ENCODE peak calls at places on chromosomes 2 and 18, in four cellular contexts. C is GM12865, J is cardiac fibroblast, X is fibroblast of villous mesenchyme. L is an unnamed sample.

GRCh38 chr2:11498543-11499034 is 32.6 kb upstream of the E2F6 start:
- DNase-seq in C (peak), J (no peak), X (no peak), L (no peak)

GRCh38 chr2:28750316-28751101 is 1.1 kb upstream of the PPP1CB start:
- DNase-seq in C (peak), J (peak), X (peak), L (peak)

GRCh38 chr18:70936160-70936559 is 647.3 kb downstream of the SOCS6 start:
- DNase-seq in C (no peak), J (no peak), X (no peak), L (no peak)

GRCh38 chr2:40041983-40042382 is 262.9 kb upstream of the THUMPD2 start:
- DNase-seq in C (no peak), J (peak), X (peak), L (no peak)

GRCh38 chr2:199596549-199596948 is 138.8 kb upstream of the SATB2 start:
- DNase-seq in C (peak), J (peak), X (peak), L (peak)

GRCh38 chr2:86050301-86050700 is 55.4 kb downstream of the POLR1A start:
- DNase-seq in C (no peak), J (no peak), X (no peak), L (no peak)

GRCh38 chr2:238896641-238897040 is 48.8 kb downstream of the TWIST2 start:
- DNase-seq in C (no peak), J (no peak), X (no peak), L (no peak)

GRCh38 chr2:190682168-190682567 is 33.3 kb downstream of the NAB1 start:
- DNase-seq in C (no peak), J (peak), X (peak), L (no peak)

GRCh38 chr2:141878016-141878415 is 252.8 kb downstream of the LRP1B start:
- DNase-seq in C (no peak), J (no peak), X (no peak), L (no peak)

GRCh38 chr2:173547493-173547892 is 192.8 kb downstream of the CDCA7 start:
- DNase-seq in C (peak), J (no peak), X (no peak), L (no peak)

GRCh38 chr18:13889661-13890060 is 25.7 kb downstream of the MC2R start:
- DNase-seq in C (no peak), J (peak), X (no peak), L (no peak)

GRCh38 chr2:218881744-218882462 is 1.3 kb downstream of the WNT10A start:
- DNase-seq in C (no peak), J (no peak), X (no peak), L (no peak)

GRCh38 chr2:218882463-218882821 is 1.8 kb downstream of the WNT10A start:
- DNase-seq in C (no peak), J (no peak), X (no peak), L (no peak)

GRCh38 chr2:218883491-218884490 is 3.1 kb downstream of the WNT10A start:
- DNase-seq in C (no peak), J (no peak), X (no peak), L (no peak)

GRCh38 chr2:218884519-218884918 is 3.9 kb downstream of the WNT10A start:
- DNase-seq in C (no peak), J (no peak), X (no peak), L (no peak)

DNA sequence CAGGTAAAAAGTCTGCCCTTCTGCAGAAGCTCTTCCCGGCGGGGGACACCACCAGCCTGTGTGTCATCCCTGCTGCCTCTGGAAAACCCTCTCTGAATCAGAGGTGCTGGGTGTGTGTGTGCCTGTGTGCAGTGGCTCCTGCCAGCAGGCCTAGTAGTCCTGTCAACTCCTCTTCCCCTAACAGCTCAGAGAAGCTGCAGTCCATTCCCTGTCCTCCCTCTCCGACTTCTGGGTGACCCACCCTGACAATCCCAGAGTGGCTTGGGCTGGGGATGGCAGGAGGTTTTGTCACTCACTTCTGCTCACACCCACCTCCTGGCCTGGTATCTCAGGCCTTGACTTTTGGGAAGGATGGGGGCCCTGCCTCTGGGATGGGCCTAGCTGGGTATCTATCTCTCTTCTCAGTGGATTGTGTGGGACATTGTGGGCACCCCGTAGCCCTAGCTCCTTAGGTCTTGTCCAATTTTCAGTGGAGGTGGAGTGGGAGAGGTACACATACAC is 2.3 kb downstream of the WNT10A start:
- DNase-seq in C (no peak), J (no peak), X (no peak), L (no peak)
- H3K4me3 ChIP-seq in C (peak), J (no peak), X (no peak), L (no peak)

GRCh38 chr2:138779451-138780440 is at the start of gene NXPH2:
- DNase-seq in C (no peak), J (peak), X (no peak), L (no peak)
- H3K4me3 ChIP-seq in C (no peak), J (no peak), X (no peak), L (no peak)

GRCh38 chr18:11657554-11657953 is 31.5 kb upstream of the GNAL start:
- DNase-seq in C (no peak), J (no peak), X (no peak), L (no peak)

GRCh38 chr18:11657152-11657551 is 31.9 kb upstream of the GNAL start:
- DNase-seq in C (no peak), J (no peak), X (no peak), L (no peak)

GRCh38 chr18:11654736-11655604 is 34.1 kb upstream of the GNAL start:
- DNase-seq in C (peak), J (peak), X (peak), L (peak)

GRCh38 chr18:11653521-11653920 is 35.5 kb upstream of the GNAL start:
- DNase-seq in C (no peak), J (no peak), X (no peak), L (no peak)

GRCh38 chr18:11655605-11655932 is 33.5 kb upstream of the GNAL start:
- DNase-seq in C (no peak), J (no peak), X (no peak), L (no peak)
- H3K4me3 ChIP-seq in C (no peak), J (no peak), X (no peak), L (no peak)

DNA sequence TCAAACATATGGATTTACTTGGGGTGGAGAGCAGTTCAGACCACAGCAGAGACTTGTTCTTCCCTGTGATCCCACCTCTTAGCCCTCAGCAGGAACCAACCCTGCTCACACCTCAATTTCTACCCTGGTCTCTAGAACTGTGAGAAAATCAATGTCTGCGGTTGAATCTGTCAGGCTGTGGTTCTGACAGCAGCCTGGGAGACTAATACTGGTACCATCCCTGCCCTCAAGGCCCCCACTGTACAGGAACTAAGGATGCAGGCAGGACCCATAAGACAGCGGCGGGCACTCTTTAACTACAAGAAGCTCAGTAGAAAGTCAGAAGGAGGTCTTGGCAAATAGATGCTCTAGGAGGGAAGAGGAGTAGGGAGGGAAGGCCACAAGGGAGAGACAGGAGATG is 324.1 kb upstream of the ID2 start:
- DNase-seq in C (peak), J (no peak), X (no peak), L (no peak)
- H3K4me3 ChIP-seq in C (no peak), J (no peak), X (no peak), L (no peak)

GRCh38 chr2:180061085-180061484 is 54.0 kb upstream of the CWC22 start:
- DNase-seq in C (no peak), J (no peak), X (no peak), L (no peak)

GRCh38 chr2:180058993-180059392 is 51.9 kb upstream of the CWC22 start:
- DNase-seq in C (no peak), J (no peak), X (no peak), L (no peak)

GRCh38 chr2:180062178-180062577 is 55.1 kb upstream of the CWC22 start:
- DNase-seq in C (no peak), J (no peak), X (no peak), L (no peak)

GRCh38 chr2:180057706-180058412 is 50.8 kb upstream of the CWC22 start:
- DNase-seq in C (no peak), J (no peak), X (no peak), L (no peak)

DNA sequence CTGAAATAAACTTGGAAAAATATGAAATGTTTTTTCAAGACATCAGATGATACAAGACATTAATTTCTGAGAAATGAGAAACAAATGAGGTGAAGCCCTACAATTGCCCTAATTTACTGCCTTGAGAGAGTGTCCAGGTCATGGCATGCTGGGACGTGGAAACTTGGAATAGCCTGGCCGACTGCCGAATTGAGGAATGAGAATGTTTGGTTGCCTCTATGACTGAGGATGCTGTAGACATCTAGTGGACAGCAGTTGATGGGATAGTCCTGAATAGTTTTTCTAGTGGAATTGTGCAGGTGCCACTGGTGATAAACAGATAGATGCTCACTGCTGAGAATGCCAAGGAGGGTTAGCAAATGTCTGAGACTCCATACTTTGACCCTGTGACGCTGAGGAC is 56.4 kb upstream of the CWC22 start:
- DNase-seq in C (no peak), J (no peak), X (no peak), L (no peak)
- H3K4me3 ChIP-seq in C (no peak), J (no peak), X (no peak), L (no peak)

GRCh38 chr2:31236433-31237205 is 2.7 kb downstream of the EHD3 start:
- DNase-seq in C (no peak), J (no peak), X (no peak), L (no peak)

GRCh38 chr2:31233741-31234689 is at the start of gene EHD3:
- DNase-seq in C (peak), J (peak), X (peak), L (peak)

GRCh38 chr2:31235504-31235902 is 1.6 kb downstream of the EHD3 start:
- DNase-seq in C (no peak), J (peak), X (peak), L (no peak)

GRCh38 chr2:31233216-31233615 is 736 bp upstream of the EHD3 start:
- DNase-seq in C (no peak), J (peak), X (no peak), L (no peak)

GRCh38 chr2:31234690-31235503 is 945 bp downstream of the EHD3 start:
- DNase-seq in C (no peak), J (no peak), X (no peak), L (no peak)
- H3K4me3 ChIP-seq in C (no peak), J (peak), X (peak), L (no peak)

DNA sequence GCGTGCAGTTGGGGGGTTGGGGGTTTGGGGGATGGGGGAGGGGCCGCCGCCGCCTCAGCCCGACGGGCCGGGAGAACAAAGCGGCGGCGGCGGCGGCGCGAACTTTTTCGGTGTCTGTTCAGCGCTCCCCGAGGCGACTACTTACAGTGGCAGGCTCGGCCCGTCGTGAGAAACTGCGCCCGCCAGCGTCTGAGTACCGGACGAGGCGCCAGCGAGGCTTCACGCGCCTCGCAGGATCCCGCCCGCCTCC is 172 bp downstream of the PRKD3 start:
- DNase-seq in C (peak), J (peak), X (peak), L (peak)
- H3K4me3 ChIP-seq in C (peak), J (peak), X (peak), L (peak)

GRCh38 chr2:147845608-147846002 is 776 bp downstream of the ACVR2A start:
- DNase-seq in C (no peak), J (peak), X (peak), L (no peak)

GRCh38 chr2:147846382-147847081 is 1.7 kb downstream of the ACVR2A start:
- DNase-seq in C (no peak), J (no peak), X (peak), L (no peak)

GRCh38 chr2:147851244-147851930 is 6.6 kb downstream of the ACVR2A start:
- DNase-seq in C (no peak), J (no peak), X (no peak), L (no peak)

GRCh38 chr2:147844691-147845607 is at the start of gene ACVR2A:
- DNase-seq in C (peak), J (peak), X (peak), L (peak)

DNA sequence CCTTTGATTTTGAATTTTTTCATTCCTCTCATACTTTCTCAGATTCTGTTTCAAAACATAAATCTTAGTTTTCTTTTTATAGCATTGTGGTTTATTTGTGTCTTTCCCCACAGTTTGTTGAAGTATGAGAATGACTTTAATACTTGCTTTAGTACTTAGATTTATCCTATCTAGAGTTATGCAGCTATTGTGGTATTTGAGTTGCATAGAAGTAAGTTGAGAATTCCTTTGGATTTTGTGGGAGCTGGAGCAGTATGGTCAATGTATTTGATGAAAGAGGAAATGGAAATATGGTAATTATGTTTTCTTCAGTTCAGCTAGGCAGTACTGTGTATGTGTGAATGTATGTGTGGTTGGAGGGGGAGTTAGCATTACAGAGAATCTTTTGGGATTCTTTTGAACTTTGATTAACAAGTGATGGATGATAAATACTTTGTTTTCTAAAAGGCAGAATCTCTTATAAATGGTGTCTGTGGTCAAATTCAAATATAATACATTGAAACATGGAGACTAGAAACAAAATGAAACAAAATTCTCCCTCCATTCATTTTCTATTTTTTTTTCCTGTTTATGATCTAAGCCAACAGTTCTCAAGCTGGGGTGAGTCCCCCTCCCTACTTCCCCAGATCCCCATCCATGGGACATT is 3.0 kb downstream of the ACVR2A start:
- DNase-seq in C (no peak), J (no peak), X (peak), L (no peak)
- H3K4me3 ChIP-seq in C (no peak), J (no peak), X (peak), L (no peak)

GRCh38 chr2:219163156-219163555 is 2.5 kb upstream of the NHEJ1 start:
- DNase-seq in C (no peak), J (no peak), X (no peak), L (no peak)

GRCh38 chr2:219160186-219161017 is at the start of gene NHEJ1:
- DNase-seq in C (peak), J (peak), X (peak), L (peak)

GRCh38 chr2:219158586-219158985 is 2.0 kb downstream of the NHEJ1 start:
- DNase-seq in C (no peak), J (peak), X (no peak), L (no peak)

GRCh38 chr2:219159771-219160185 is 837 bp downstream of the NHEJ1 start:
- DNase-seq in C (no peak), J (no peak), X (no peak), L (no peak)

DNA sequence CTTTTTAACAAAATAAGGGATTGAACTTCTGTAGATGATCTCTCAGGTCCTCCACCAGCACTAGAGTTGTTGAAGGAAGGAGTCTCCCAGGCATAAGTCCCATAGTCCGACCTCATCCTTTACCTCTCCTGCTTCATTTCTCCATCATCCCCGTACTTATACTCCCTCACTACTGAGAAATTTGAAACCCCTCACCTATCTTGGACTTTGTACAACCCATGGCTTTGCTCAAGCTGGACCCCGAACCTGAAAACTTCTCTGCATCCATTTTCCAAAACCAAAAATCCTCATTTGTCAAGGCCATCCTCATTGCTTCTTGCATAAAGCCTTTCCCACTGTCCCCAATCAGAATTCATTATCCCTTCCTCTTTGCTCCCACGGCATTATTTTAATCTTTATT is 482 bp upstream of the NHEJ1 start:
- DNase-seq in C (no peak), J (no peak), X (no peak), L (no peak)
- H3K4me3 ChIP-seq in C (peak), J (peak), X (peak), L (peak)

GRCh38 chr2:218219934-218220333 is 2.9 kb downstream of the ARPC2 start:
- DNase-seq in C (no peak), J (no peak), X (no peak), L (no peak)

GRCh38 chr2:218224206-218224605 is 7.2 kb downstream of the ARPC2 start:
- DNase-seq in C (no peak), J (peak), X (no peak), L (no peak)

GRCh38 chr2:218218409-218219185 is 1.6 kb downstream of the ARPC2 start:
- DNase-seq in C (peak), J (no peak), X (no peak), L (peak)

GRCh38 chr2:218223046-218223445 is 6.1 kb downstream of the ARPC2 start:
- DNase-seq in C (no peak), J (peak), X (no peak), L (no peak)

GRCh38 chr2:218221015-218221414 is 4.0 kb downstream of the ARPC2 start:
- DNase-seq in C (no peak), J (no peak), X (no peak), L (no peak)
- H3K4me3 ChIP-seq in C (no peak), J (no peak), X (no peak), L (no peak)

L was measured in Jurkat, Clone E6-1.